ENCODE peak calls at places on chromosomes 5 and 9, in seven cellular contexts. P is GM10248, B is Caco-2, M is neural progenitor cell, G is RWPE1, U is sigmoid colon, X is nephron progenitor cell. S is an unnamed sample.

GRCh38 chr5:51625224-51625968 is 242.1 kb downstream of the ISL1 start:
- DNase-seq in P (no peak), B (no peak), M (no peak), G (no peak), U (no peak), X (no peak), S (no peak)

GRCh38 chr9:127539982-127540663 is 72.0 kb upstream of the STXBP1 start:
- DNase-seq in P (no peak), B (no peak), M (no peak), G (no peak), U (no peak), X (no peak), S (no peak)

GRCh38 chr9:36037580-36038169 is 962 bp downstream of the RECK start:
- DNase-seq in P (no peak), B (no peak), M (no peak), G (peak), U (peak), X (no peak), S (no peak)

GRCh38 chr5:174309131-174309845 is 263.8 kb downstream of the NSG2 start:
- DNase-seq in P (no peak), B (no peak), M (no peak), G (no peak), U (no peak), X (no peak), S (no peak)

GRCh38 chr9:30732060-30732459 is 1652.4 kb upstream of the ACO1 start:
- DNase-seq in P (no peak), B (peak), M (peak), G (no peak), U (no peak), X (no peak), S (no peak)

GRCh38 chr9:35553670-35554543 is 51.2 kb upstream of the TESK1 start:
- DNase-seq in P (peak), B (peak), M (peak), G (peak), U (peak), X (peak), S (peak)

GRCh38 chr9:126523621-126524111 is 90.1 kb upstream of the LMX1B start:
- DNase-seq in P (no peak), B (no peak), M (no peak), G (no peak), U (peak), X (no peak), S (no peak)

GRCh38 chr5:148858547-148858946 is 32.1 kb downstream of the ADRB2 start:
- DNase-seq in P (no peak), B (no peak), M (no peak), G (no peak), U (no peak), X (no peak), S (no peak)

GRCh38 chr5:143506881-143507552 is 103.5 kb upstream of the NR3C1 start:
- DNase-seq in P (no peak), B (peak), M (no peak), G (peak), U (no peak), X (no peak), S (peak)

GRCh38 chr5:92207156-92207555 is 824.0 kb upstream of the ARRDC3 start:
- DNase-seq in P (no peak), B (no peak), M (peak), G (no peak), U (no peak), X (no peak), S (no peak)

GRCh38 chr5:98735806-98736507 is 37.5 kb upstream of the RGMB start:
- DNase-seq in P (no peak), B (no peak), M (no peak), G (no peak), U (no peak), X (no peak), S (peak)

GRCh38 chr9:2778816-2779215 is 61.5 kb downstream of the KCNV2 start:
- DNase-seq in P (no peak), B (no peak), M (no peak), G (no peak), U (no peak), X (no peak), S (no peak)

GRCh38 chr9:6243746-6244145 is 28.1 kb downstream of the IL33 start:
- DNase-seq in P (peak), B (no peak), M (no peak), G (peak), U (no peak), X (no peak), S (peak)

GRCh38 chr9:116267021-116267420 is 113.4 kb downstream of the PAPPA start:
- DNase-seq in P (no peak), B (no peak), M (no peak), G (peak), U (no peak), X (no peak), S (peak)

GRCh38 chr5:145855842-145856267 is 17.0 kb downstream of the GRXCR2 start:
- DNase-seq in P (no peak), B (no peak), M (no peak), G (no peak), U (no peak), X (peak), S (no peak)

GRCh38 chr9:12813960-12814876 is 39.4 kb downstream of the LURAP1L start:
- DNase-seq in P (no peak), B (peak), M (no peak), G (peak), U (peak), X (no peak), S (peak)

GRCh38 chr5:179534431-179534830 is 15.9 kb upstream of the RUFY1 start:
- DNase-seq in P (peak), B (no peak), M (no peak), G (no peak), U (no peak), X (no peak), S (no peak)

GRCh38 chr5:36054646-36055045 is 12.0 kb downstream of the UGT3A2 start:
- DNase-seq in P (no peak), B (no peak), M (no peak), G (no peak), U (no peak), X (no peak), S (no peak)

GRCh38 chr9:124392855-124393460 is 22.3 kb downstream of the PSMB7 start:
- DNase-seq in P (no peak), B (no peak), M (peak), G (peak), U (no peak), X (no peak), S (peak)

GRCh38 chr5:139566611-139567010 is 5.5 kb downstream of the UBE2D2 start:
- DNase-seq in P (no peak), B (no peak), M (no peak), G (no peak), U (no peak), X (no peak), S (no peak)

GRCh38 chr9:110030632-110031031 is 177.3 kb downstream of the C9orf152 start:
- DNase-seq in P (no peak), B (no peak), M (no peak), G (peak), U (no peak), X (no peak), S (no peak)

GRCh38 chr9:34403554-34404380 is 27.1 kb upstream of the MYORG start:
- DNase-seq in P (peak), B (peak), M (peak), G (peak), U (peak), X (peak), S (peak)

GRCh38 chr5:159210306-159210722 is 961 bp upstream of the RNF145 start:
- DNase-seq in P (no peak), B (peak), M (no peak), G (peak), U (no peak), X (no peak), S (peak)

GRCh38 chr9:6987381-6987780 is 229.6 kb downstream of the KDM4C start:
- DNase-seq in P (no peak), B (no peak), M (no peak), G (no peak), U (no peak), X (no peak), S (no peak)

GRCh38 chr5:115246361-115246991 is 16.2 kb downstream of the PGGT1B start:
- DNase-seq in P (peak), B (peak), M (peak), G (peak), U (no peak), X (no peak), S (peak)

GRCh38 chr5:143061161-143061945 is 291.2 kb downstream of the ARHGAP26 start:
- DNase-seq in P (no peak), B (no peak), M (no peak), G (peak), U (no peak), X (no peak), S (peak)

GRCh38 chr5:123091258-123091987 is 2.4 kb downstream of the PRDM6 start:
- DNase-seq in P (no peak), B (no peak), M (no peak), G (no peak), U (no peak), X (no peak), S (no peak)

GRCh38 chr5:179870403-179870903 is 11.8 kb upstream of the MRNIP start:
- DNase-seq in P (no peak), B (peak), M (peak), G (no peak), U (no peak), X (peak), S (peak)

GRCh38 chr5:135156715-135157404 is 122.8 kb upstream of the PITX1 start:
- DNase-seq in P (no peak), B (peak), M (no peak), G (peak), U (no peak), X (no peak), S (peak)

DNA sequence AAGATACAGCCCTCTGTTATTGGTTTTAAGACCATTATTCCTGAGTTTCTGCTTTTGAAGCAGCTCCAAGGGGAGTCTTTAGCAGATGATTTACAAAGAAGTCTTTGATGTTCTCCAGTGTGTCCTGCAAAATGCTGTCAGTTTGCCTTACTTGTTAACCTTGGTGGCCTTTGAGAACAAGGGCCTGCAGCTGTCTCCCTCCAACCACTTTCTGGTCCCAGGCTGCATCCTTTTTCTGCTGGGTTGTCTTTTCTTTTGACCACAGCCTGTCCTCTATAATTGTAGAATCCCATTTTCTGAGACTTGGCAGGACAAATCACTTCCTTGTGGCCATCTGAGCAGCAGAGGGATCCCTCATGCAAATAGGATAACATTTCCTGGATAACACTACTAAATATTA is 281.4 kb downstream of the DMRT2 start:
- DNase-seq in P (no peak), B (no peak), M (no peak), G (no peak), U (no peak), X (no peak), S (no peak)
- TF ChIP-seq CTCF in P (no peak), B (no peak), M (no peak), G (no peak), U (no peak), X (no peak), S (no peak)

DNA sequence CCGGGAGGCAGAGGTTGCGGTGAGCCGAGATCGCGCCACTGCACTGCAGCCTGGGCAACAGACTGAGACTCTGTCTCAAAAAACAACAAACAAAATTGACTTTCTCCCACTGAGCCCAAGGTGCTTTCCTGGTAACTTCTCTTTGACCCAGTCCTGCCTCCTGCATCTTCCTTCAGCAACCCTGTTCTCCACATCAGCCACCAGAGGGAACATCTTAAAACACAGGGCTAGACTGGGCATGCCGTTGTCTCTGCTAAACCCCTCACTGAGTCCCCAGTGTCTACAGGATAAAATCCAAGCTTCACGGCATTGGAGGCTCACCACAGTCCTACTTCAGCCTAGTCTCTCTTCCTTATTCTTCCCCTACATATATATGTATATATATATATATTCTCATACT is 39.8 kb upstream of the KCNMB1 start:
- DNase-seq in P (no peak), B (peak), M (peak), G (no peak), U (no peak), X (no peak), S (no peak)
- TF ChIP-seq CTCF in P (no peak), B (peak), M (peak), G (no peak), U (no peak), X (no peak), S (no peak)

GRCh38 chr9:89189215-89189614 is 10.6 kb upstream of the SHC3 start:
- DNase-seq in P (no peak), B (no peak), M (no peak), G (no peak), U (no peak), X (no peak), S (peak)
- TF ChIP-seq CTCF in P (no peak), B (no peak), M (no peak), G (no peak), U (no peak), X (no peak), S (no peak)

GRCh38 chr5:39605145-39605544 is 180.4 kb upstream of the DAB2 start:
- DNase-seq in P (no peak), B (no peak), M (no peak), G (no peak), U (no peak), X (no peak), S (no peak)

GRCh38 chr5:39598641-39599248 is 174.0 kb upstream of the DAB2 start:
- DNase-seq in P (no peak), B (peak), M (peak), G (no peak), U (no peak), X (no peak), S (no peak)

GRCh38 chr5:39604491-39604890 is 179.7 kb upstream of the DAB2 start:
- DNase-seq in P (no peak), B (no peak), M (no peak), G (no peak), U (no peak), X (no peak), S (no peak)

DNA sequence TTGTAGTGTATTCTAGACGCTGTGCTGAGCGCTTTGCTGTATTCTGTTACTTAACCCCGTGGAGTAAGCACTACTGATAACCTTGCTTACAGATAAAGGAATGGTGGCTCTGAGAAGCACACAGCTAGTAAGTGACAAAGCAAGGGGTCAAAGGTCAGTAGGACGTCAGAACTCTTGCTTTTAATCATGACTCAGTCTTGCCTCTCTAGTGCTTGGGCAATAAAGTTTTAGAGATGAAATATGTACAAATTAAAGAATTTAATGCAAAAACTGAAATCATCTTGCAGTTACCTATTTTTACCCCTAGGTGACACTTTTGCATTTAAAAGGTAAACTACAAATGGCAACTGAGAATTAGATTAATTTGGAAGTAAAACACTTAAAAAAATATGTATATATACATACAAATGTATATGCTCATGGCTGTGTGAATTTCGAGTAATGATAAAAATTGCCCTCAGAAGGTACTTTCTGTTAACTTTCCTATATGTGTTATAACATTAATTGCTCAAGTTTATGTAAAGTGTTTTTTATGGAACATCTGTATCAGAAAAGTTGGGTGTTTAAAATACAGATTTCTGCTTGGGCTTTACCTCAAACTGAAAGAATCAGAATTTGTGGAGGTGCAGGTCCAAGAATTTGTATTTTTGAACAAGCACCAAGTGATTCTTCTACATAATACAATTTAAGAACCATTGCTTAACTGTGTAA is 175.1 kb upstream of the DAB2 start:
- DNase-seq in P (no peak), B (peak), M (peak), G (peak), U (no peak), X (no peak), S (peak)
- TF ChIP-seq CTCF in P (peak), B (peak), M (peak), G (peak), U (peak), X (peak), S (peak)

DNA sequence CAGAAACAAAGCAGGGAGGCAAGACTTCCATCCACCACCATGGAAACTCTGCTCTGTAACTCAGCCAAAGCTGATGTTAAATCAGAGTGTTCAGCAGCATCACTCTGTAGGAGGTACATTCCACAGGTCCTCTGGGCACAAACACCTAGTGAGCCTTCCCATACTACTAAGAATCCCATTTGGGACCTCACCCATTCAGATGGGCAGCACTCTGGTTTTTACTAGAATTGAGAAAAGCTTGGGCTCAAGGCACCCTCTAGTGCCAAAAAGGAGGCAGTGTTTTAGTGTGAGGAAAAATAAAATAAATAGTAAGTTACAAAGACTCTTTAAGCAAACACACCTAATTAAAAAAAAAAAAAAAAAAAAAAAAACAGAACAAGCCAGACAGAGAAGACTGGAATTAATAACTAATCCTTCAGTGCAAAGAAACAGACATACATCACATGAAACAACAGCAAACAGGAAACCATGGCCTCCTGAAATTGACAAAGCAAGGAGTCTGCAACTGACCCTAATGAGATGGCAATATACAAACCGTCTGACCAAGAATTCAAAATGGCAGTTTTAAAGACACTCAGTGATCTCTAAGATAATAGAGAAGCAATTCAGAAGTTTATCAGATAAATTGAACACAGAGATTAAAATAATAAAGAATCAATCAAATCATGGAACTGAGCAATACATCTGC is 159.5 kb downstream of the GNA14 start:
- DNase-seq in P (no peak), B (no peak), M (peak), G (peak), U (no peak), X (no peak), S (peak)
- TF ChIP-seq CTCF in P (peak), B (no peak), M (peak), G (peak), U (no peak), X (peak), S (peak)